ENCODE peak calls at places on chromosomes 16 and 17, in nine cellular contexts. One of them, this sample, is unnamed.

GRCh38 chr16:57192720-57193486 is 6.8 kb downstream of the RSPRY1 start:
- ATAC-seq in stimulated activated naive CD8-positive, alpha-beta T cell treated with anti-CD3 and anti-CD28 coated beads, Interleukin-15, Interleukin-2, amounts not matched to agents 100 U/mL and 50 U/mL, for 24 hours: no peak
- ATAC-seq in upper lobe of right lung: no peak
- ATAC-seq in activated T-helper 17 cell treated with anti-CD3 and anti-CD28 coated beads, Interleukin-2, amount 50 U/mL, for 72 hours: no peak
- ATAC-seq in lower lobe of right lung: no peak
- ATAC-seq in stimulated activated naive B cell treated with anti-CD40 and anti-IgM and Interleukin-4, amounts not matched to agents 10 μg/mL and 1 μg/mL and 100 μg/mL, for 72 hours: no peak
- ATAC-seq in PC-3: no peak
- ATAC-seq in CD4-positive, CD25-positive, alpha-beta regulatory T cell: no peak
- ATAC-seq in K562: no peak
- ATAC-seq in this sample: no peak

GRCh38 chr16:86959182-86959651 is 358.0 kb downstream of the C16orf95 start:
- ATAC-seq in stimulated activated naive CD8-positive, alpha-beta T cell treated with anti-CD3 and anti-CD28 coated beads, Interleukin-15, Interleukin-2, amounts not matched to agents 100 U/mL and 50 U/mL, for 24 hours: no peak
- ATAC-seq in upper lobe of right lung: no peak
- ATAC-seq in activated T-helper 17 cell treated with anti-CD3 and anti-CD28 coated beads, Interleukin-2, amount 50 U/mL, for 72 hours: no peak
- ATAC-seq in lower lobe of right lung: no peak
- ATAC-seq in stimulated activated naive B cell treated with anti-CD40 and anti-IgM and Interleukin-4, amounts not matched to agents 10 μg/mL and 1 μg/mL and 100 μg/mL, for 72 hours: no peak
- ATAC-seq in PC-3: no peak
- ATAC-seq in CD4-positive, CD25-positive, alpha-beta regulatory T cell: no peak
- ATAC-seq in K562: no peak
- ATAC-seq in this sample: peak

GRCh38 chr16:4317471-4318170 is 1.8 kb downstream of the GLIS2 start:
- ATAC-seq in stimulated activated naive CD8-positive, alpha-beta T cell treated with anti-CD3 and anti-CD28 coated beads, Interleukin-15, Interleukin-2, amounts not matched to agents 100 U/mL and 50 U/mL, for 24 hours: no peak
- ATAC-seq in upper lobe of right lung: peak
- ATAC-seq in activated T-helper 17 cell treated with anti-CD3 and anti-CD28 coated beads, Interleukin-2, amount 50 U/mL, for 72 hours: no peak
- ATAC-seq in lower lobe of right lung: no peak
- ATAC-seq in stimulated activated naive B cell treated with anti-CD40 and anti-IgM and Interleukin-4, amounts not matched to agents 10 μg/mL and 1 μg/mL and 100 μg/mL, for 72 hours: no peak
- ATAC-seq in PC-3: peak
- ATAC-seq in CD4-positive, CD25-positive, alpha-beta regulatory T cell: no peak
- ATAC-seq in K562: no peak
- ATAC-seq in this sample: peak

GRCh38 chr17:41895617-41896016 is 23.1 kb downstream of the ACLY start:
- ATAC-seq in stimulated activated naive CD8-positive, alpha-beta T cell treated with anti-CD3 and anti-CD28 coated beads, Interleukin-15, Interleukin-2, amounts not matched to agents 100 U/mL and 50 U/mL, for 24 hours: no peak
- ATAC-seq in upper lobe of right lung: peak
- ATAC-seq in activated T-helper 17 cell treated with anti-CD3 and anti-CD28 coated beads, Interleukin-2, amount 50 U/mL, for 72 hours: no peak
- ATAC-seq in lower lobe of right lung: peak
- ATAC-seq in stimulated activated naive B cell treated with anti-CD40 and anti-IgM and Interleukin-4, amounts not matched to agents 10 μg/mL and 1 μg/mL and 100 μg/mL, for 72 hours: no peak
- ATAC-seq in PC-3: no peak
- ATAC-seq in CD4-positive, CD25-positive, alpha-beta regulatory T cell: no peak
- ATAC-seq in K562: no peak
- ATAC-seq in this sample: peak

GRCh38 chr16:28121527-28121926 is 58.0 kb upstream of the GSG1L start:
- ATAC-seq in stimulated activated naive CD8-positive, alpha-beta T cell treated with anti-CD3 and anti-CD28 coated beads, Interleukin-15, Interleukin-2, amounts not matched to agents 100 U/mL and 50 U/mL, for 24 hours: no peak
- ATAC-seq in upper lobe of right lung: no peak
- ATAC-seq in activated T-helper 17 cell treated with anti-CD3 and anti-CD28 coated beads, Interleukin-2, amount 50 U/mL, for 72 hours: no peak
- ATAC-seq in lower lobe of right lung: no peak
- ATAC-seq in stimulated activated naive B cell treated with anti-CD40 and anti-IgM and Interleukin-4, amounts not matched to agents 10 μg/mL and 1 μg/mL and 100 μg/mL, for 72 hours: no peak
- ATAC-seq in PC-3: no peak
- ATAC-seq in CD4-positive, CD25-positive, alpha-beta regulatory T cell: no peak
- ATAC-seq in K562: no peak
- ATAC-seq in this sample: no peak

GRCh38 chr16:63129411-63130125 is 1093.3 kb upstream of the CDH8 start:
- ATAC-seq in stimulated activated naive CD8-positive, alpha-beta T cell treated with anti-CD3 and anti-CD28 coated beads, Interleukin-15, Interleukin-2, amounts not matched to agents 100 U/mL and 50 U/mL, for 24 hours: no peak
- ATAC-seq in upper lobe of right lung: peak
- ATAC-seq in activated T-helper 17 cell treated with anti-CD3 and anti-CD28 coated beads, Interleukin-2, amount 50 U/mL, for 72 hours: no peak
- ATAC-seq in lower lobe of right lung: peak
- ATAC-seq in stimulated activated naive B cell treated with anti-CD40 and anti-IgM and Interleukin-4, amounts not matched to agents 10 μg/mL and 1 μg/mL and 100 μg/mL, for 72 hours: no peak
- ATAC-seq in PC-3: no peak
- ATAC-seq in CD4-positive, CD25-positive, alpha-beta regulatory T cell: no peak
- ATAC-seq in K562: peak
- ATAC-seq in this sample: no peak

GRCh38 chr16:28549301-28549899 is 4.3 kb upstream of the SGF29 start:
- ATAC-seq in stimulated activated naive CD8-positive, alpha-beta T cell treated with anti-CD3 and anti-CD28 coated beads, Interleukin-15, Interleukin-2, amounts not matched to agents 100 U/mL and 50 U/mL, for 24 hours: no peak
- ATAC-seq in upper lobe of right lung: peak
- ATAC-seq in activated T-helper 17 cell treated with anti-CD3 and anti-CD28 coated beads, Interleukin-2, amount 50 U/mL, for 72 hours: no peak
- ATAC-seq in lower lobe of right lung: no peak
- ATAC-seq in stimulated activated naive B cell treated with anti-CD40 and anti-IgM and Interleukin-4, amounts not matched to agents 10 μg/mL and 1 μg/mL and 100 μg/mL, for 72 hours: no peak
- ATAC-seq in PC-3: peak
- ATAC-seq in CD4-positive, CD25-positive, alpha-beta regulatory T cell: no peak
- ATAC-seq in K562: no peak
- ATAC-seq in this sample: peak

GRCh38 chr17:43998552-43998951 is 5.9 kb upstream of the NAGS start:
- ATAC-seq in stimulated activated naive CD8-positive, alpha-beta T cell treated with anti-CD3 and anti-CD28 coated beads, Interleukin-15, Interleukin-2, amounts not matched to agents 100 U/mL and 50 U/mL, for 24 hours: no peak
- ATAC-seq in upper lobe of right lung: no peak
- ATAC-seq in activated T-helper 17 cell treated with anti-CD3 and anti-CD28 coated beads, Interleukin-2, amount 50 U/mL, for 72 hours: no peak
- ATAC-seq in lower lobe of right lung: no peak
- ATAC-seq in stimulated activated naive B cell treated with anti-CD40 and anti-IgM and Interleukin-4, amounts not matched to agents 10 μg/mL and 1 μg/mL and 100 μg/mL, for 72 hours: no peak
- ATAC-seq in PC-3: no peak
- ATAC-seq in CD4-positive, CD25-positive, alpha-beta regulatory T cell: no peak
- ATAC-seq in K562: no peak
- ATAC-seq in this sample: peak

GRCh38 chr17:17084317-17084835 is 42.1 kb downstream of the MPRIP start:
- ATAC-seq in stimulated activated naive CD8-positive, alpha-beta T cell treated with anti-CD3 and anti-CD28 coated beads, Interleukin-15, Interleukin-2, amounts not matched to agents 100 U/mL and 50 U/mL, for 24 hours: no peak
- ATAC-seq in upper lobe of right lung: no peak
- ATAC-seq in activated T-helper 17 cell treated with anti-CD3 and anti-CD28 coated beads, Interleukin-2, amount 50 U/mL, for 72 hours: no peak
- ATAC-seq in lower lobe of right lung: no peak
- ATAC-seq in stimulated activated naive B cell treated with anti-CD40 and anti-IgM and Interleukin-4, amounts not matched to agents 10 μg/mL and 1 μg/mL and 100 μg/mL, for 72 hours: no peak
- ATAC-seq in PC-3: no peak
- ATAC-seq in CD4-positive, CD25-positive, alpha-beta regulatory T cell: no peak
- ATAC-seq in K562: no peak
- ATAC-seq in this sample: no peak

GRCh38 chr16:88835383-88835782 is 21.4 kb downstream of the GALNS start:
- ATAC-seq in stimulated activated naive CD8-positive, alpha-beta T cell treated with anti-CD3 and anti-CD28 coated beads, Interleukin-15, Interleukin-2, amounts not matched to agents 100 U/mL and 50 U/mL, for 24 hours: no peak
- ATAC-seq in upper lobe of right lung: no peak
- ATAC-seq in activated T-helper 17 cell treated with anti-CD3 and anti-CD28 coated beads, Interleukin-2, amount 50 U/mL, for 72 hours: no peak
- ATAC-seq in lower lobe of right lung: no peak
- ATAC-seq in stimulated activated naive B cell treated with anti-CD40 and anti-IgM and Interleukin-4, amounts not matched to agents 10 μg/mL and 1 μg/mL and 100 μg/mL, for 72 hours: no peak
- ATAC-seq in PC-3: no peak
- ATAC-seq in CD4-positive, CD25-positive, alpha-beta regulatory T cell: no peak
- ATAC-seq in K562: no peak
- ATAC-seq in this sample: no peak

GRCh38 chr16:81821422-81822128 is 42.5 kb downstream of the PLCG2 start:
- ATAC-seq in stimulated activated naive CD8-positive, alpha-beta T cell treated with anti-CD3 and anti-CD28 coated beads, Interleukin-15, Interleukin-2, amounts not matched to agents 100 U/mL and 50 U/mL, for 24 hours: no peak
- ATAC-seq in upper lobe of right lung: no peak
- ATAC-seq in activated T-helper 17 cell treated with anti-CD3 and anti-CD28 coated beads, Interleukin-2, amount 50 U/mL, for 72 hours: no peak
- ATAC-seq in lower lobe of right lung: no peak
- ATAC-seq in stimulated activated naive B cell treated with anti-CD40 and anti-IgM and Interleukin-4, amounts not matched to agents 10 μg/mL and 1 μg/mL and 100 μg/mL, for 72 hours: peak
- ATAC-seq in PC-3: no peak
- ATAC-seq in CD4-positive, CD25-positive, alpha-beta regulatory T cell: no peak
- ATAC-seq in K562: no peak
- ATAC-seq in this sample: no peak

GRCh38 chr17:55154101-55154500 is 110.7 kb upstream of the HLF start:
- ATAC-seq in stimulated activated naive CD8-positive, alpha-beta T cell treated with anti-CD3 and anti-CD28 coated beads, Interleukin-15, Interleukin-2, amounts not matched to agents 100 U/mL and 50 U/mL, for 24 hours: no peak
- ATAC-seq in upper lobe of right lung: no peak
- ATAC-seq in activated T-helper 17 cell treated with anti-CD3 and anti-CD28 coated beads, Interleukin-2, amount 50 U/mL, for 72 hours: no peak
- ATAC-seq in lower lobe of right lung: no peak
- ATAC-seq in stimulated activated naive B cell treated with anti-CD40 and anti-IgM and Interleukin-4, amounts not matched to agents 10 μg/mL and 1 μg/mL and 100 μg/mL, for 72 hours: no peak
- ATAC-seq in PC-3: no peak
- ATAC-seq in CD4-positive, CD25-positive, alpha-beta regulatory T cell: no peak
- ATAC-seq in K562: no peak
- ATAC-seq in this sample: no peak

GRCh38 chr16:65888201-65888600 is 478.3 kb upstream of the CDH5 start:
- ATAC-seq in stimulated activated naive CD8-positive, alpha-beta T cell treated with anti-CD3 and anti-CD28 coated beads, Interleukin-15, Interleukin-2, amounts not matched to agents 100 U/mL and 50 U/mL, for 24 hours: no peak
- ATAC-seq in upper lobe of right lung: no peak
- ATAC-seq in activated T-helper 17 cell treated with anti-CD3 and anti-CD28 coated beads, Interleukin-2, amount 50 U/mL, for 72 hours: no peak
- ATAC-seq in lower lobe of right lung: no peak
- ATAC-seq in stimulated activated naive B cell treated with anti-CD40 and anti-IgM and Interleukin-4, amounts not matched to agents 10 μg/mL and 1 μg/mL and 100 μg/mL, for 72 hours: no peak
- ATAC-seq in PC-3: no peak
- ATAC-seq in CD4-positive, CD25-positive, alpha-beta regulatory T cell: no peak
- ATAC-seq in K562: no peak
- ATAC-seq in this sample: no peak

GRCh38 chr16:13988038-13988437 is 68.1 kb downstream of the ERCC4 start:
- ATAC-seq in stimulated activated naive CD8-positive, alpha-beta T cell treated with anti-CD3 and anti-CD28 coated beads, Interleukin-15, Interleukin-2, amounts not matched to agents 100 U/mL and 50 U/mL, for 24 hours: no peak
- ATAC-seq in upper lobe of right lung: no peak
- ATAC-seq in activated T-helper 17 cell treated with anti-CD3 and anti-CD28 coated beads, Interleukin-2, amount 50 U/mL, for 72 hours: no peak
- ATAC-seq in lower lobe of right lung: no peak
- ATAC-seq in stimulated activated naive B cell treated with anti-CD40 and anti-IgM and Interleukin-4, amounts not matched to agents 10 μg/mL and 1 μg/mL and 100 μg/mL, for 72 hours: no peak
- ATAC-seq in PC-3: no peak
- ATAC-seq in CD4-positive, CD25-positive, alpha-beta regulatory T cell: no peak
- ATAC-seq in K562: no peak
- ATAC-seq in this sample: no peak

GRCh38 chr17:1362964-1363363 is 37.1 kb downstream of the YWHAE start:
- ATAC-seq in stimulated activated naive CD8-positive, alpha-beta T cell treated with anti-CD3 and anti-CD28 coated beads, Interleukin-15, Interleukin-2, amounts not matched to agents 100 U/mL and 50 U/mL, for 24 hours: peak
- ATAC-seq in upper lobe of right lung: peak
- ATAC-seq in activated T-helper 17 cell treated with anti-CD3 and anti-CD28 coated beads, Interleukin-2, amount 50 U/mL, for 72 hours: no peak
- ATAC-seq in lower lobe of right lung: peak
- ATAC-seq in stimulated activated naive B cell treated with anti-CD40 and anti-IgM and Interleukin-4, amounts not matched to agents 10 μg/mL and 1 μg/mL and 100 μg/mL, for 72 hours: peak
- ATAC-seq in PC-3: no peak
- ATAC-seq in CD4-positive, CD25-positive, alpha-beta regulatory T cell: no peak
- ATAC-seq in K562: no peak
- ATAC-seq in this sample: no peak

GRCh38 chr17:41163828-41164227 is 3.3 kb upstream of the KRTAP4-4 start:
- ATAC-seq in stimulated activated naive CD8-positive, alpha-beta T cell treated with anti-CD3 and anti-CD28 coated beads, Interleukin-15, Interleukin-2, amounts not matched to agents 100 U/mL and 50 U/mL, for 24 hours: no peak
- ATAC-seq in upper lobe of right lung: no peak
- ATAC-seq in activated T-helper 17 cell treated with anti-CD3 and anti-CD28 coated beads, Interleukin-2, amount 50 U/mL, for 72 hours: no peak
- ATAC-seq in lower lobe of right lung: no peak
- ATAC-seq in stimulated activated naive B cell treated with anti-CD40 and anti-IgM and Interleukin-4, amounts not matched to agents 10 μg/mL and 1 μg/mL and 100 μg/mL, for 72 hours: no peak
- ATAC-seq in PC-3: peak
- ATAC-seq in CD4-positive, CD25-positive, alpha-beta regulatory T cell: no peak
- ATAC-seq in K562: no peak
- ATAC-seq in this sample: no peak

GRCh38 chr16:26988186-26988585 is 78.5 kb upstream of the C16orf82 start:
- ATAC-seq in stimulated activated naive CD8-positive, alpha-beta T cell treated with anti-CD3 and anti-CD28 coated beads, Interleukin-15, Interleukin-2, amounts not matched to agents 100 U/mL and 50 U/mL, for 24 hours: no peak
- ATAC-seq in upper lobe of right lung: no peak
- ATAC-seq in activated T-helper 17 cell treated with anti-CD3 and anti-CD28 coated beads, Interleukin-2, amount 50 U/mL, for 72 hours: no peak
- ATAC-seq in lower lobe of right lung: no peak
- ATAC-seq in stimulated activated naive B cell treated with anti-CD40 and anti-IgM and Interleukin-4, amounts not matched to agents 10 μg/mL and 1 μg/mL and 100 μg/mL, for 72 hours: no peak
- ATAC-seq in PC-3: no peak
- ATAC-seq in CD4-positive, CD25-positive, alpha-beta regulatory T cell: no peak
- ATAC-seq in K562: no peak
- ATAC-seq in this sample: no peak

GRCh38 chr16:56999409-57000270 is 10.3 kb downstream of the NLRC5 start:
- ATAC-seq in stimulated activated naive CD8-positive, alpha-beta T cell treated with anti-CD3 and anti-CD28 coated beads, Interleukin-15, Interleukin-2, amounts not matched to agents 100 U/mL and 50 U/mL, for 24 hours: peak
- ATAC-seq in upper lobe of right lung: peak
- ATAC-seq in activated T-helper 17 cell treated with anti-CD3 and anti-CD28 coated beads, Interleukin-2, amount 50 U/mL, for 72 hours: peak
- ATAC-seq in lower lobe of right lung: peak
- ATAC-seq in stimulated activated naive B cell treated with anti-CD40 and anti-IgM and Interleukin-4, amounts not matched to agents 10 μg/mL and 1 μg/mL and 100 μg/mL, for 72 hours: peak
- ATAC-seq in PC-3: no peak
- ATAC-seq in CD4-positive, CD25-positive, alpha-beta regulatory T cell: peak
- ATAC-seq in K562: peak
- ATAC-seq in this sample: no peak